ENCODE peak calls at places on chromosomes 2 and 18, in ten cellular contexts. O is right lobe of liver, L is Peyer's patch, C is suprapubic skin, T is ovary, P is heart left ventricle, Y is uterus, X is A549, H is IMR-90, R is body of pancreas. Z is an unnamed sample.

GRCh38 chr2:106159867-106160785 is 34.0 kb downstream of the UXS1 start:
- DNase-seq in O (no peak), L (peak; percentile 59), C (no peak), T (no peak), P (peak; percentile 27), Y (no peak), X (no peak), H (no peak), R (no peak), Z (no peak)

GRCh38 chr18:47175283-47175894 is 775 bp downstream of the IER3IP1 start:
- DNase-seq in O (no peak), L (no peak), C (no peak), T (no peak), P (no peak), Y (no peak), X (no peak), H (no peak), R (no peak), Z (no peak)

GRCh38 chr2:200378652-200379290 is 72.3 kb downstream of the SPATS2L start:
- DNase-seq in O (no peak), L (no peak), C (no peak), T (no peak), P (no peak), Y (no peak), X (no peak), H (peak; percentile 84), R (no peak), Z (no peak)

GRCh38 chr2:108189316-108189715 is 50.5 kb upstream of the SULT1C3 start:
- DNase-seq in O (no peak), L (no peak), C (no peak), T (no peak), P (no peak), Y (no peak), X (no peak), H (no peak), R (no peak), Z (no peak)

GRCh38 chr2:118750959-118751565 is 96.4 kb downstream of the EN1 start:
- DNase-seq in O (no peak), L (no peak), C (no peak), T (no peak), P (no peak), Y (no peak), X (no peak), H (no peak), R (peak; percentile 39), Z (peak; percentile 34)

GRCh38 chr2:145538661-145539319 is 1018.9 kb upstream of the ZEB2 start:
- DNase-seq in O (no peak), L (no peak), C (no peak), T (no peak), P (no peak), Y (no peak), X (no peak), H (no peak), R (no peak), Z (no peak)

GRCh38 chr2:206962966-206963365 is 23.6 kb downstream of the CPO start:
- DNase-seq in O (no peak), L (no peak), C (no peak), T (no peak), P (no peak), Y (no peak), X (no peak), H (no peak), R (peak; percentile 20), Z (no peak)

GRCh38 chr2:42809876-42810125 is 17.4 kb upstream of the HAAO start:
- DNase-seq in O (peak; percentile 89), L (peak; percentile 90), C (peak; percentile 93), T (peak; percentile 88), P (peak; percentile 93), Y (peak; percentile 85), X (peak; percentile 80), H (peak; percentile 77), R (peak; percentile 86), Z (no peak)

GRCh38 chr18:79460445-79461300 is 64.9 kb downstream of the NFATC1 start:
- DNase-seq in O (no peak), L (peak; percentile 76), C (no peak), T (no peak), P (no peak), Y (no peak), X (no peak), H (peak; percentile 4), R (no peak), Z (no peak)

GRCh38 chr2:6741229-6741628 is 124.5 kb downstream of the CMPK2 start:
- DNase-seq in O (no peak), L (no peak), C (no peak), T (no peak), P (no peak), Y (no peak), X (no peak), H (no peak), R (no peak), Z (no peak)

GRCh38 chr2:225889452-225889851 is 489.9 kb downstream of the NYAP2 start:
- DNase-seq in O (no peak), L (no peak), C (no peak), T (no peak), P (no peak), Y (peak; percentile 44), X (peak; percentile 10), H (peak; percentile 94), R (peak; percentile 18), Z (no peak)

GRCh38 chr2:105820691-105821090 is 76.0 kb downstream of the NCK2 start:
- DNase-seq in O (no peak), L (no peak), C (no peak), T (no peak), P (no peak), Y (no peak), X (no peak), H (no peak), R (no peak), Z (peak; percentile 77)

DNA sequence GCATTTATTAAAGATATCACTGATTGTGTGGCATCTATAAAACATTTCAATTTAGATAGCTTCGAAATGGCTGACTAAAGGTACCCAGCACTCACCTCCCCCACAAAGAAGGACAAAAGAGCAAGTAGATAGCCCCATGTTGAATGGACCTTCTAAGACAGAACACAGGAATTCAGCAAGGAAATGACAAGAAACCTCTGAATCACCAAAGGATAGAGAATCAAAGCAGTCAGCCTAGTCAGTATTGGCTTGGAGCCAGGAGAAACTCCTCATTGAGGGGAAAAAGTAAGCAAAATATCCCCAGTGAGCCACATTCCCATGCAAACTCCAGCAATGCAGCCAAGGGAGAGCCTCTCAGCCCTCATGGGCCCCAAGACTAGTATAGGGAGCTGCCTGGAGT is 113.7 kb downstream of the BARD1 start:
- DNase-seq in O (no peak), L (no peak), C (no peak), T (no peak), P (no peak), Y (no peak), X (no peak), H (peak; percentile 42), R (no peak), Z (no peak)
- H3K4me3 ChIP-seq in O (no peak overlapping the region), L (no peak overlapping the region), C (no peak overlapping the region), T (no peak overlapping the region), P (no peak overlapping the region), Y (no peak overlapping the region), X (no peak overlapping the region), H (no peak overlapping the region), R (no peak overlapping the region), Z (no peak overlapping the region)

GRCh38 chr18:36825526-36825925 is 3.3 kb downstream of the TPGS2 start:
- DNase-seq in O (no peak), L (no peak), C (no peak), T (no peak), P (no peak), Y (no peak), X (no peak), H (no peak), R (no peak), Z (no peak)

GRCh38 chr18:36828630-36829361 is at the start of the genes KIAA1328 and TPGS2:
- DNase-seq in O (peak; percentile 91), L (peak; percentile 93), C (peak; percentile 88), T (peak; percentile 83), P (peak; percentile 94), Y (peak; percentile 68), X (peak; percentile 71), H (peak; percentile 81), R (peak; percentile 76), Z (no peak)

GRCh38 chr18:36830141-36830495 is 1.2 kb downstream of the KIAA1328 start:
- DNase-seq in O (no peak), L (no peak), C (no peak), T (no peak), P (no peak), Y (no peak), X (no peak), H (no peak), R (no peak), Z (no peak)

GRCh38 chr18:36829362-36830140 is 624 bp downstream of the KIAA1328 start:
- DNase-seq in O (no peak), L (no peak), C (no peak), T (peak; percentile 44), P (no peak), Y (no peak), X (no peak), H (peak; percentile 19), R (no peak), Z (no peak)

GRCh38 chr18:36828157-36828629 is 609 bp downstream of the TPGS2 start:
- DNase-seq in O (peak; percentile 38), L (no peak), C (no peak), T (peak; percentile 68), P (no peak), Y (peak; percentile 18), X (no peak), H (peak; percentile 55), R (peak; percentile 49), Z (no peak)
- TF ChIP-seq POLR2A in O (no peak), L (no peak), C (no peak), T (no peak), P (no peak), Y (no peak), X (no peak), H (no peak), R (no peak), Z (no peak)

DNA sequence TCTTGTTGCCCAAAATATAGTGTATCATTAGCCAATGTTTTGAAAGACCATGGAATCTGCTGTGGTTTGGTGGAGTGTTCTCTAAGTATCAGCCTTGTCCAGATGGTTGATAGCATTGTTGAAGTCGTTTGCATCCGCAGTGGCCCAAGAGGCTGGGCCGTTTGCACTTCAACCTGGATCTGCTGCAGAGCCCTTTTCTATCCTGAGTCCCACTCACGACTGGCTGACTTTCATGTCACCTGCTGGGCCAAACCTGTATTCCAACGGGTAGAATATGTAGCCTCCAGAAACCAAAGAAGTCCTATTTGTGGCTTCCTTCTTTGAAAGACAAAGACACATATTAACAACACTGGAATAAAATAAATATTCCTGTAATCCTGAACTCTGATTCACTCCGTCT is 1154.1 kb downstream of the RPIA start:
- DNase-seq in O (no peak), L (no peak), C (peak; percentile 67), T (no peak), P (no peak), Y (no peak), X (no peak), H (no peak), R (no peak), Z (no peak)
- H3K9me3 ChIP-seq in O (no peaks in the 10 kb centered on the region), L (no peaks in the 10 kb centered on the region), C (peaks cover 5% of the 10 kb centered on the region), T (no peaks in the 10 kb centered on the region), P (peaks cover 7% of the 10 kb centered on the region), Y (no peaks in the 10 kb centered on the region), X (peaks cover 4% of the 10 kb centered on the region), H (peaks cover 37% of the 10 kb centered on the region), R (no peaks in the 10 kb centered on the region), Z (no peaks in the 10 kb centered on the region)

DNA sequence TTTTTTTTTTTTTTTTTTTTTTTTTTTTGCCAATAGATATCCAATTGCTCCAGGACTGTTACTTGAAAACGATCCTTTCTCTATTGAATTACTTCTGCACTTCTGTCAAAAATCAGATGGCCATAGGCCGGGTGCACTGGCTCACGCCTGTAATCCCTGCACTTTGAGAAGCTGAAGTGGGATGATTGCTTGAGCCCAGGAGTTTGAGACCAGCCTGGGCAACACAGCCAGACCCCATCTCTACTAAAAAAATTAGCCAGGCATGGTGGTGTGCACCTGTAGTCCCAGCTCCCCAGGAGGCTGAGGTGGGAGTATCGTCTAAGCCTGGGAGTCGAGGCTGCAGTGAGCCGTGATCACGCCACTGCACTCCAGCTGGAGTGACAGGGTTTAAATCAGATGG is 4.3 kb upstream of the CHCHD5 start:
- DNase-seq in O (no peak), L (no peak), C (no peak), T (no peak), P (no peak), Y (no peak), X (no peak), H (no peak), R (no peak), Z (no peak)
- H3K4me3 ChIP-seq in O (no peak overlapping the region), L (no peak overlapping the region), C (no peak overlapping the region), T (no peak overlapping the region), P (no peak overlapping the region), Y (no peak overlapping the region), X (no peak overlapping the region), H (no peak overlapping the region), R (no peak overlapping the region), Z (no peak overlapping the region)

Z was measured in vagina.